ENCODE peak calls at places on chromosomes 12 and 14, in ten cellular contexts. H, A, Q, M, P, R, E, G, D and X are unnamed samples.
A peak's percentile ranks its signal among the peaks of the same experiment; 100 is the strongest.

GRCh38 chr12:47814539-47815170 is 5.0 kb downstream of the HDAC7 start:
- DNase-seq in H (no peak), A (no peak), Q (no peak), M (no peak), P (no peak), R (no peak), E (no peak), G (no peak), D (no peak), X (no peak)

GRCh38 chr12:89733579-89734201 is 25.1 kb upstream of the ATP2B1 start:
- DNase-seq in H (no peak), A (peak; percentile 96), Q (peak; percentile 70), M (peak; percentile 14), P (peak; percentile 93), R (no peak), E (no peak), G (no peak), D (no peak), X (peak; percentile 77)

GRCh38 chr12:56122637-56123036 is 4.6 kb downstream of the ZC3H10 start:
- DNase-seq in H (no peak), A (no peak), Q (no peak), M (no peak), P (no peak), R (no peak), E (no peak), G (no peak), D (no peak), X (peak; percentile 21)

GRCh38 chr14:45426685-45427282 is 173.8 kb upstream of the MIS18BP1 start:
- DNase-seq in H (peak; percentile 37), A (peak; percentile 49), Q (peak; percentile 13), M (peak; percentile 58), P (peak; percentile 79), R (peak; percentile 75), E (peak; percentile 41), G (peak; percentile 62), D (peak; percentile 34), X (peak; percentile 41)

GRCh38 chr14:75877884-75878283 is 103.9 kb downstream of the TGFB3 start:
- DNase-seq in H (no peak), A (peak; percentile 45), Q (no peak), M (no peak), P (no peak), R (no peak), E (no peak), G (no peak), D (no peak), X (no peak)

GRCh38 chr12:6927999-6928702 is 392 bp downstream of the ATN1 start:
- DNase-seq in H (no peak), A (no peak), Q (no peak), M (peak; percentile 58), P (no peak), R (peak; percentile 48), E (no peak), G (no peak), D (peak; percentile 71), X (no peak)

GRCh38 chr12:4243098-4243795 is 30.3 kb upstream of the CCND2 start:
- DNase-seq in H (no peak), A (no peak), Q (no peak), M (no peak), P (no peak), R (no peak), E (no peak), G (no peak), D (no peak), X (no peak)

GRCh38 chr12:117090816-117091711 is 8.2 kb downstream of the TESC start:
- DNase-seq in H (no peak), A (no peak), Q (no peak), M (no peak), P (no peak), R (no peak), E (no peak), G (no peak), D (no peak), X (no peak)

GRCh38 chr12:65184858-65185229 is 15.5 kb downstream of the LEMD3 start:
- DNase-seq in H (no peak), A (no peak), Q (no peak), M (no peak), P (no peak), R (no peak), E (no peak), G (no peak), D (no peak), X (no peak)

GRCh38 chr12:67579662-67580003 is 68.9 kb upstream of the DYRK2 start:
- DNase-seq in H (no peak), A (no peak), Q (no peak), M (no peak), P (no peak), R (no peak), E (no peak), G (no peak), D (no peak), X (no peak)

GRCh38 chr12:52147367-52147972 is 44.3 kb downstream of the KRT80 start:
- DNase-seq in H (no peak), A (peak; percentile 99), Q (no peak), M (peak; percentile 95), P (peak; percentile 99), R (no peak), E (peak; percentile 91), G (peak; percentile 99), D (peak; percentile 77), X (peak; percentile 99)

GRCh38 chr12:52519826-52520662 is at the start of gene KRT5:
- DNase-seq in H (no peak), A (peak; percentile 99), Q (peak; percentile 99), M (no peak), P (no peak), R (no peak), E (no peak), G (no peak), D (no peak), X (peak; percentile 93)

GRCh38 chr12:65574867-65575266 is 249.4 kb upstream of the HMGA2 start:
- DNase-seq in H (no peak), A (no peak), Q (no peak), M (no peak), P (no peak), R (no peak), E (no peak), G (no peak), D (no peak), X (no peak)

GRCh38 chr14:31898835-31899528 is 178.1 kb upstream of the ARHGAP5 start:
- DNase-seq in H (no peak), A (no peak), Q (no peak), M (no peak), P (peak; percentile 21), R (no peak), E (no peak), G (no peak), D (no peak), X (no peak)

GRCh38 chr14:60981626-60982455 is 796 bp downstream of the SLC38A6 start:
- DNase-seq in H (no peak), A (peak; percentile 70), Q (no peak), M (peak; percentile 76), P (peak; percentile 58), R (peak; percentile 19), E (peak; percentile 72), G (no peak), D (peak; percentile 20), X (peak; percentile 67)

GRCh38 chr14:51014086-51014485 is 69.8 kb upstream of the PYGL start:
- DNase-seq in H (no peak), A (no peak), Q (no peak), M (peak; percentile 46), P (peak; percentile 89), R (peak; percentile 40), E (no peak), G (no peak), D (no peak), X (no peak)

GRCh38 chr14:75720828-75721227 is 59.8 kb downstream of the TTLL5 start:
- DNase-seq in H (no peak), A (peak; percentile 18), Q (no peak), M (peak; percentile 77), P (no peak), R (no peak), E (peak; percentile 59), G (no peak), D (no peak), X (no peak)

GRCh38 chr12:123767613-123768012 is 5.5 kb downstream of the DNAH10 start:
- DNase-seq in H (peak; percentile 35), A (no peak), Q (no peak), M (no peak), P (no peak), R (no peak), E (no peak), G (no peak), D (no peak), X (no peak)

GRCh38 chr14:36271939-36272907 is 48.2 kb downstream of the MBIP start:
- DNase-seq in H (no peak), A (peak; percentile 52), Q (no peak), M (no peak), P (no peak), R (no peak), E (peak; percentile 5), G (no peak), D (no peak), X (no peak)
- TF ChIP-seq EZH2 in H (no peak), A (no peak), Q (no peak), M (no peak), P (no peak), R (no peak), E (peak; percentile 51), G (no peak), D (no peak), X (no peak)

GRCh38 chr12:104828015-104828414 is 130.1 kb downstream of the SLC41A2 start:
- DNase-seq in H (no peak), A (peak; percentile 40), Q (no peak), M (no peak), P (no peak), R (no peak), E (no peak), G (no peak), D (no peak), X (no peak)

GRCh38 chr12:104823985-104824441 is 134.1 kb downstream of the SLC41A2 start:
- DNase-seq in H (no peak), A (no peak), Q (no peak), M (no peak), P (peak; percentile 19), R (no peak), E (no peak), G (peak; percentile 22), D (no peak), X (no peak)

GRCh38 chr12:104827587-104827986 is 130.5 kb downstream of the SLC41A2 start:
- DNase-seq in H (no peak), A (no peak), Q (no peak), M (no peak), P (peak; percentile 35), R (peak; percentile 29), E (no peak), G (no peak), D (peak; percentile 14), X (no peak)

GRCh38 chr12:104825408-104825807 is 132.7 kb downstream of the SLC41A2 start:
- DNase-seq in H (no peak), A (peak; percentile 14), Q (no peak), M (no peak), P (peak; percentile 70), R (peak; percentile 6), E (no peak), G (no peak), D (peak; percentile 25), X (no peak)
- TF ChIP-seq CTCF in H (no peak), A (peak; percentile 26), Q (peak; percentile 18), M (no peak), P (peak; percentile 89), R (peak; percentile 38), E (peak; percentile 16), G (peak; percentile 51), D (peak; percentile 77), X (peak; percentile 28)

GRCh38 chr12:102675672-102676071 is 195.3 kb upstream of the IGF1 start:
- DNase-seq in H (no peak), A (no peak), Q (no peak), M (no peak), P (no peak), R (no peak), E (no peak), G (no peak), D (no peak), X (no peak)
- TF ChIP-seq EZH2 in H (no peak), A (no peak), Q (no peak), M (no peak), P (no peak), R (no peak), E (no peak), G (no peak), D (no peak), X (no peak)

GRCh38 chr12:31015215-31015614 is 58.4 kb upstream of the DDX11 start:
- DNase-seq in H (no peak), A (no peak), Q (no peak), M (no peak), P (no peak), R (no peak), E (no peak), G (no peak), D (no peak), X (no peak)
- TF ChIP-seq CTCF in H (no peak), A (no peak), Q (no peak), M (no peak), P (no peak), R (no peak), E (no peak), G (no peak), D (no peak), X (no peak)